ENCODE peak calls at places on chromosomes 1 and 21, in ten cellular contexts. J is tibial artery, C is neuronal stem cell, D is endodermal cell, I is cardiac muscle cell, L is fibroblast of lung, N is transverse colon, Z is psoas muscle, F is MM.1S, H is astrocyte. B is an unnamed sample.

GRCh38 chr1:202205523-202206190 is 12.1 kb downstream of the LGR6 start:
- DNase-seq in J (no peak), C (no peak), D (peak; percentile 77), I (peak; percentile 21), L (no peak), N (no peak), Z (no peak), F (no peak), H (no peak), B (no peak)

GRCh38 chr1:113042336-113043143 is 30.5 kb upstream of the LRIG2 start:
- DNase-seq in J (peak; percentile 79), C (peak; percentile 88), D (peak; percentile 98), I (peak; percentile 90), L (peak; percentile 76), N (peak; percentile 78), Z (peak; percentile 71), F (peak; percentile 24), H (peak; percentile 88), B (peak; percentile 87)

GRCh38 chr1:184036517-184036949 is 995 bp downstream of the COLGALT2 start:
- DNase-seq in J (peak; percentile 73), C (no peak), D (peak; percentile 86), I (peak; percentile 26), L (peak; percentile 28), N (peak; percentile 15), Z (no peak), F (no peak), H (peak; percentile 14), B (peak; percentile 53)

GRCh38 chr1:22252902-22253790 is 110.2 kb upstream of the WNT4 start:
- DNase-seq in J (no peak), C (no peak), D (no peak), I (no peak), L (no peak), N (no peak), Z (no peak), F (no peak), H (no peak), B (no peak)

GRCh38 chr1:1760715-1761114 is 17.6 kb downstream of the NADK start:
- DNase-seq in J (no peak), C (no peak), D (no peak), I (no peak), L (no peak), N (no peak), Z (no peak), F (no peak), H (no peak), B (no peak)

GRCh38 chr21:37536616-37537278 is 170.2 kb downstream of the DYRK1A start:
- DNase-seq in J (no peak), C (no peak), D (peak; percentile 66), I (peak; percentile 37), L (no peak), N (no peak), Z (no peak), F (no peak), H (no peak), B (no peak)

GRCh38 chr1:38867208-38867607 is 5.9 kb downstream of the MYCBP start:
- DNase-seq in J (no peak), C (no peak), D (no peak), I (no peak), L (no peak), N (no peak), Z (no peak), F (no peak), H (no peak), B (no peak)

GRCh38 chr1:42929434-42930177 is 29.1 kb downstream of the SLC2A1 start:
- DNase-seq in J (peak; percentile 62), C (no peak), D (peak; percentile 40), I (no peak), L (no peak), N (no peak), Z (no peak), F (no peak), H (no peak), B (no peak)

GRCh38 chr1:36864182-36865079 is 169.9 kb downstream of the GRIK3 start:
- DNase-seq in J (no peak), C (peak; percentile 18), D (peak; percentile 89), I (no peak), L (no peak), N (no peak), Z (no peak), F (no peak), H (no peak), B (no peak)

GRCh38 chr1:47442202-47442601 is 4.4 kb downstream of the FOXD2 start:
- DNase-seq in J (no peak), C (no peak), D (no peak), I (no peak), L (no peak), N (no peak), Z (no peak), F (no peak), H (no peak), B (no peak)

GRCh38 chr21:40043423-40043822 is 176.2 kb downstream of the PCP4 start:
- DNase-seq in J (no peak), C (no peak), D (no peak), I (no peak), L (no peak), N (no peak), Z (no peak), F (no peak), H (no peak), B (no peak)

GRCh38 chr1:181112071-181112929 is 23.8 kb downstream of the IER5 start:
- DNase-seq in J (peak; percentile 88), C (no peak), D (peak; percentile 72), I (peak; percentile 98), L (peak; percentile 100), N (peak; percentile 77), Z (peak; percentile 89), F (no peak), H (peak; percentile 99), B (peak; percentile 84)

GRCh38 chr21:42032968-42033367 is 22.8 kb upstream of the ZBTB21 start:
- DNase-seq in J (no peak), C (no peak), D (no peak), I (no peak), L (no peak), N (no peak), Z (no peak), F (peak; percentile 54), H (no peak), B (no peak)

GRCh38 chr1:69315823-69316222 is 251.9 kb upstream of the LRRC7 start:
- DNase-seq in J (no peak), C (no peak), D (peak; percentile 58), I (no peak), L (no peak), N (no peak), Z (no peak), F (no peak), H (no peak), B (no peak)

GRCh38 chr1:44524180-44524579 is 119.1 kb downstream of the RNF220 start:
- DNase-seq in J (no peak), C (no peak), D (peak; percentile 94), I (no peak), L (no peak), N (no peak), Z (no peak), F (no peak), H (no peak), B (no peak)

GRCh38 chr1:156746716-156747631 is 4.5 kb downstream of the HDGF start:
- DNase-seq in J (peak; percentile 97), C (peak; percentile 86), D (peak; percentile 99), I (peak; percentile 97), L (peak; percentile 95), N (peak; percentile 93), Z (peak; percentile 97), F (no peak), H (peak; percentile 83), B (peak; percentile 98)

GRCh38 chr1:156749429-156750118 is 1.9 kb downstream of the HDGF start:
- DNase-seq in J (no peak), C (no peak), D (peak; percentile 41), I (no peak), L (no peak), N (peak; percentile 79), Z (no peak), F (no peak), H (no peak), B (peak; percentile 57)

GRCh38 chr1:156746381-156746715 is 5.1 kb downstream of the HDGF start:
- DNase-seq in J (no peak), C (no peak), D (no peak), I (no peak), L (no peak), N (no peak), Z (no peak), F (no peak), H (no peak), B (no peak)

GRCh38 chr1:156748670-156749428 is 2.6 kb downstream of the HDGF start:
- DNase-seq in J (peak; percentile 81), C (no peak), D (peak; percentile 58), I (peak; percentile 71), L (peak; percentile 70), N (peak; percentile 79), Z (peak; percentile 68), F (no peak), H (no peak), B (peak; percentile 81)

GRCh38 chr1:156747737-156748669 is 3.5 kb downstream of the HDGF start:
- DNase-seq in J (no peak), C (no peak), D (peak; percentile 65), I (no peak), L (no peak), N (no peak), Z (no peak), F (no peak), H (no peak), B (no peak)
- H3K4me1 ChIP-seq in J (no peaks in the 10 kb centered on the region), C (peaks cover 45% of the 10 kb centered on the region), D (peaks cover 38% of the 10 kb centered on the region), I (peaks cover 38% of the 10 kb centered on the region), L (peaks cover 38% of the 10 kb centered on the region), N (peaks cover 54% of the 10 kb centered on the region), Z (peaks cover 44% of the 10 kb centered on the region), F (peaks cover 42% of the 10 kb centered on the region), H (peaks cover 54% of the 10 kb centered on the region), B (peaks cover 25% of the 10 kb centered on the region)

GRCh38 chr1:180101411-180101810 is 53.3 kb upstream of the QSOX1 start:
- DNase-seq in J (no peak), C (no peak), D (peak; percentile 38), I (no peak), L (no peak), N (no peak), Z (no peak), F (no peak), H (no peak), B (no peak)
- H3K27ac ChIP-seq in J (no peak overlapping the region), C (no peak overlapping the region), D (no peak overlapping the region), I (no peak overlapping the region), L (no peak overlapping the region), N (no peak overlapping the region), Z (no peak overlapping the region), F (no peak overlapping the region), H (no peak overlapping the region), B (no peak overlapping the region)

GRCh38 chr21:45937721-45938452 is 43.7 kb upstream of the COL6A1 start:
- DNase-seq in J (no peak), C (no peak), D (no peak), I (no peak), L (no peak), N (no peak), Z (no peak), F (no peak), H (no peak), B (peak; percentile 41)
- H3K4me3 ChIP-seq in J (no peak overlapping the region), C (no peak overlapping the region), D (no peak overlapping the region), I (no peak overlapping the region), L (no peak overlapping the region), N (no peak overlapping the region), Z (no peak overlapping the region), F (no peak overlapping the region), H (no peak overlapping the region), B (no peak overlapping the region)

DNA sequence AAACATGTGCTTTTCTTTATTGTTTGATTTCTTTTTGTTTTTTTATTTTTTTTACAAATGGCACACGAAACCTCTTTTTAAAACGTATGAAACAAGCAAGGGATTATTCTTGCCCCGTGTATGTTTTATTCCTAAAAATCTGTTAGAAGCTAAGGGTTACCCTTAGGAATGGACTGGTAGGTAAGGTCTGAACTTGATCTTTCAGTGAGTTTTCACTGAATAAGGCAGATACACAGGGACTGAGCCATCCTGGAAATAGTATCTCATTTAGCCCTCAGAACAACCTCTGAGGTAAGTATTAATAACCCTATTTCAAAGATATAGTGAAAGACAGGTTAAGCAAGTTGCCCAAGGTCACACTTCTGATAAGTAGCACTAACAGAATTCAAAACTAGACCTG is 6.0 kb downstream of the CD53 start:
- DNase-seq in J (no peak), C (no peak), D (no peak), I (no peak), L (no peak), N (no peak), Z (no peak), F (no peak), H (no peak), B (no peak)
- H3K4me1 ChIP-seq in J (no peaks in the 10 kb centered on the region), C (no peaks in the 10 kb centered on the region), D (peaks cover 7% of the 10 kb centered on the region), I (no peaks in the 10 kb centered on the region), L (no peaks in the 10 kb centered on the region), N (no peaks in the 10 kb centered on the region), Z (no peaks in the 10 kb centered on the region), F (peaks cover 5% of the 10 kb centered on the region), H (no peaks in the 10 kb centered on the region), B (no peaks in the 10 kb centered on the region)